ENCODE peak calls at places on chromosome 15, in eight cellular contexts. N, G, W, T, Q, V, E and F are unnamed samples.

GRCh38 chr15:33279613-33280205 is 31.1 kb upstream of the RYR3 start:
- DNase-seq in N (no peak), G (no peak), W (no peak), T (no peak), Q (peak; percentile 82), V (no peak), E (no peak), F (no peak)

GRCh38 chr15:27498700-27499099 is 527.7 kb downstream of the GABRG3 start:
- DNase-seq in N (no peak), G (no peak), W (no peak), T (no peak), Q (no peak), V (no peak), E (no peak), F (no peak)

GRCh38 chr15:70246623-70247200 is 149.0 kb upstream of the TLE3 start:
- DNase-seq in N (no peak), G (no peak), W (no peak), T (no peak), Q (no peak), V (no peak), E (no peak), F (no peak)

GRCh38 chr15:65305144-65305758 is 774 bp downstream of the RNU5B-1 start:
- DNase-seq in N (no peak), G (no peak), W (no peak), T (peak; percentile 55), Q (no peak), V (peak; percentile 33), E (no peak), F (no peak)

GRCh38 chr15:23687143-23687470 is at the start of gene NDN:
- DNase-seq in N (no peak), G (peak; percentile 69), W (no peak), T (peak; percentile 26), Q (no peak), V (no peak), E (peak; percentile 71), F (peak; percentile 68)

GRCh38 chr15:69997701-69998273 is 99.9 kb downstream of the TLE3 start:
- DNase-seq in N (peak; percentile 58), G (no peak), W (no peak), T (no peak), Q (peak; percentile 56), V (no peak), E (no peak), F (no peak)

GRCh38 chr15:49438970-49439631 is 16.1 kb downstream of the FGF7 start:
- DNase-seq in N (no peak), G (no peak), W (peak; percentile 69), T (no peak), Q (no peak), V (no peak), E (no peak), F (peak; percentile 5)

GRCh38 chr15:89575656-89576416 is 567 bp downstream of the TICRR start:
- DNase-seq in N (no peak), G (peak; percentile 44), W (peak; percentile 16), T (no peak), Q (peak; percentile 28), V (no peak), E (peak; percentile 40), F (peak; percentile 18)

GRCh38 chr15:45387379-45388007 is 9.1 kb upstream of the GATM start:
- DNase-seq in N (peak; percentile 27), G (no peak), W (no peak), T (no peak), Q (peak; percentile 32), V (no peak), E (no peak), F (no peak)

GRCh38 chr15:73021139-73021621 is 31.1 kb upstream of the NEO1 start:
- DNase-seq in N (no peak), G (peak; percentile 41), W (no peak), T (no peak), Q (no peak), V (no peak), E (peak; percentile 22), F (peak; percentile 18)

GRCh38 chr15:94230886-94231727 is at the start of gene MCTP2:
- DNase-seq in N (peak; percentile 68), G (peak; percentile 83), W (peak; percentile 93), T (peak; percentile 26), Q (peak; percentile 95), V (peak; percentile 62), E (peak; percentile 78), F (peak; percentile 57)

GRCh38 chr15:89496155-89497098 is at the start of gene RHCG:
- DNase-seq in N (peak; percentile 40), G (peak; percentile 84), W (peak; percentile 34), T (no peak), Q (no peak), V (peak; percentile 58), E (peak; percentile 60), F (peak; percentile 55)

GRCh38 chr15:60758961-60759729 is 280.2 kb upstream of the ICE2 start:
- DNase-seq in N (no peak), G (no peak), W (no peak), T (peak; percentile 66), Q (peak; percentile 47), V (no peak), E (no peak), F (no peak)

GRCh38 chr15:96293446-96293845 is 37.1 kb upstream of the NR2F2 start:
- DNase-seq in N (no peak), G (no peak), W (no peak), T (no peak), Q (no peak), V (no peak), E (no peak), F (no peak)

GRCh38 chr15:101045835-101046691 is 126.9 kb downstream of the LRRK1 start:
- DNase-seq in N (no peak), G (no peak), W (no peak), T (no peak), Q (no peak), V (no peak), E (no peak), F (peak; percentile 1)

GRCh38 chr15:45101749-45102148 is 12.2 kb downstream of the DUOX2 start:
- DNase-seq in N (no peak), G (no peak), W (no peak), T (no peak), Q (no peak), V (no peak), E (no peak), F (no peak)

GRCh38 chr15:60575995-60576394 is 97.1 kb upstream of the ICE2 start:
- DNase-seq in N (no peak), G (no peak), W (no peak), T (peak; percentile 6), Q (peak; percentile 58), V (no peak), E (no peak), F (no peak)

GRCh38 chr15:48888209-48888608 is 10.3 kb downstream of the EID1 start:
- DNase-seq in N (no peak), G (no peak), W (no peak), T (no peak), Q (no peak), V (no peak), E (no peak), F (no peak)

GRCh38 chr15:81071130-81071529 is 62.9 kb upstream of the CFAP161 start:
- DNase-seq in N (no peak), G (no peak), W (no peak), T (no peak), Q (peak; percentile 55), V (no peak), E (no peak), F (no peak)

GRCh38 chr15:74768771-74769342 is 13.0 kb upstream of the CSK start:
- DNase-seq in N (no peak), G (peak; percentile 81), W (peak; percentile 47), T (peak; percentile 81), Q (peak; percentile 70), V (peak; percentile 85), E (peak; percentile 79), F (peak; percentile 70)

GRCh38 chr15:21262851-21263400 is 177.4 kb downstream of the POTEB3 start:
- DNase-seq in N (no peak), G (no peak), W (peak; percentile 4), T (no peak), Q (no peak), V (no peak), E (no peak), F (no peak)

GRCh38 chr15:87764461-87765236 is 491.9 kb downstream of the NTRK3 start:
- DNase-seq in N (no peak), G (no peak), W (no peak), T (no peak), Q (peak; percentile 9), V (no peak), E (no peak), F (no peak)

GRCh38 chr15:89111961-89112340 is 23.7 kb downstream of the ABHD2 start:
- DNase-seq in N (no peak), G (no peak), W (no peak), T (no peak), Q (no peak), V (no peak), E (no peak), F (no peak)

GRCh38 chr15:80789296-80789695 is 10.1 kb downstream of the CEMIP start:
- DNase-seq in N (no peak), G (no peak), W (no peak), T (peak; percentile 36), Q (no peak), V (no peak), E (no peak), F (no peak)

GRCh38 chr15:29037997-29038700 is 152.4 kb downstream of the APBA2 start:
- DNase-seq in N (no peak), G (no peak), W (no peak), T (no peak), Q (no peak), V (no peak), E (no peak), F (no peak)

GRCh38 chr15:52040167-52040900 is 21.3 kb downstream of the MAPK6 start:
- DNase-seq in N (peak; percentile 55), G (no peak), W (peak; percentile 45), T (peak; percentile 26), Q (no peak), V (no peak), E (peak; percentile 18), F (no peak)

GRCh38 chr15:89936051-89936792 is 23.5 kb upstream of the ARPIN start:
- DNase-seq in N (no peak), G (no peak), W (peak; percentile 45), T (no peak), Q (no peak), V (no peak), E (no peak), F (no peak)